ENCODE peak calls at places on chromosomes 7 and 10, in ten cellular contexts. Q is T-helper 2 cell treated with Interferon-gamma antibody and Interleukin-4, amounts not matched to agents 5 μg/mL and 100 μg/mL, for 36 hours; X is germinal center; J is GM12865; A is GM10248; E is amygdala; Y is KBM-7; W is activated B cell treated with CpG ODN at 0.5 μM for 24 hours; N is left cardiac atrium; F is upper lobe of right lung. D is an unnamed sample.

GRCh38 chr7:148402159-148402558 is 188.4 kb upstream of the C7orf33 start:
- DNase-seq in Y (peak; percentile 3), E (no peak), J (no peak), A (no peak), Q (no peak), N (no peak), X (no peak), F (no peak), W (no peak), D (no peak)

GRCh38 chr10:86799188-86799845 is 42.9 kb downstream of the BMPR1A start:
- DNase-seq in E (no peak), N (no peak), A (no peak), Q (no peak), Y (no peak), W (no peak), J (no peak), X (no peak), F (no peak), D (no peak)

GRCh38 chr10:84845628-84846261 is 517.4 kb downstream of the CCSER2 start:
- DNase-seq in A (no peak), X (no peak), E (no peak), Q (no peak), N (no peak), Y (peak; percentile 14), W (no peak), J (peak; percentile 38), F (no peak), D (no peak)

GRCh38 chr7:44466300-44467216 is 23.9 kb downstream of the NUDCD3 start:
- DNase-seq in W (no peak), A (no peak), Y (no peak), E (no peak), F (no peak), N (no peak), X (no peak), Q (no peak), J (no peak), D (peak; percentile 52)

GRCh38 chr10:125460326-125460725 is 222.6 kb downstream of the TEX36 start:
- DNase-seq in X (no peak), Q (no peak), Y (no peak), N (no peak), E (no peak), W (no peak), A (no peak), F (no peak), J (no peak), D (no peak)

GRCh38 chr10:31590023-31590800 is 271.2 kb downstream of the ZEB1 start:
- DNase-seq in F (no peak), N (no peak), Q (no peak), J (no peak), Y (peak; percentile 24), W (no peak), E (no peak), A (no peak), X (no peak), D (no peak)

GRCh38 chr7:129785457-129786178 is 167.1 kb downstream of the UBE2H start:
- DNase-seq in J (no peak), W (no peak), F (no peak), X (no peak), Q (no peak), E (no peak), A (no peak), Y (no peak), N (no peak), D (no peak)

GRCh38 chr7:116505278-116505677 is 5.7 kb downstream of the CAV2 start:
- DNase-seq in J (no peak), W (no peak), X (no peak), E (no peak), N (no peak), F (no peak), Y (no peak), A (no peak), Q (no peak), D (no peak)

GRCh38 chr7:123271231-123271630 is 71.5 kb upstream of the SLC13A1 start:
- DNase-seq in N (no peak), X (no peak), J (no peak), Y (no peak), W (no peak), Q (no peak), E (no peak), A (no peak), F (no peak), D (peak; percentile 30)

GRCh38 chr10:100654835-100655759 is 90.3 kb upstream of the PAX2 start:
- DNase-seq in F (no peak), A (no peak), X (no peak), J (no peak), W (no peak), E (no peak), N (no peak), Y (peak; percentile 44), Q (no peak), D (no peak)

GRCh38 chr7:37942934-37943610 is 22.6 kb downstream of the EPDR1 start:
- DNase-seq in N (peak; percentile 77), F (peak; percentile 68), W (no peak), J (peak; percentile 16), E (no peak), Q (no peak), A (peak; percentile 26), Y (no peak), X (no peak), D (peak; percentile 12)

GRCh38 chr7:30697716-30698460 is 15.6 kb upstream of the CRHR2 start:
- DNase-seq in E (no peak), Q (no peak), F (no peak), X (no peak), Y (no peak), N (no peak), W (no peak), J (no peak), A (no peak), D (peak; percentile 32)

GRCh38 chr10:86362129-86362527 is 4.5 kb downstream of the GRID1 start:
- DNase-seq in W (no peak), X (no peak), E (no peak), F (peak; percentile 29), A (no peak), Y (no peak), J (no peak), N (no peak), Q (no peak), D (no peak)

GRCh38 chr10:114631678-114632417 is 26.2 kb downstream of the ABLIM1 start:
- DNase-seq in A (peak; percentile 47), Y (no peak), E (peak; percentile 17), J (peak; percentile 25), F (peak; percentile 72), N (peak; percentile 53), X (peak; percentile 55), W (peak; percentile 20), Q (peak; percentile 38), D (no peak)

GRCh38 chr7:156759579-156760202 is 119.1 kb downstream of the RNF32 start:
- DNase-seq in X (no peak), N (no peak), F (no peak), Q (no peak), W (no peak), Y (no peak), A (no peak), J (no peak), E (no peak), D (no peak)

GRCh38 chr7:91266931-91267557 is 2.8 kb downstream of the FZD1 start:
- DNase-seq in J (no peak), X (no peak), F (no peak), N (peak; percentile 36), Y (no peak), E (no peak), Q (no peak), A (no peak), W (no peak), D (no peak)

GRCh38 chr10:27100800-27101347 is 580 bp upstream of the ANKRD26 start:
- DNase-seq in Q (peak; percentile 22), J (no peak), N (no peak), A (no peak), Y (no peak), W (no peak), X (no peak), E (no peak), F (no peak), D (no peak)

GRCh38 chr10:20713420-20713819 is 183.7 kb downstream of the NEBL start:
- DNase-seq in W (no peak), J (no peak), Q (no peak), F (no peak), X (no peak), Y (no peak), A (no peak), E (no peak), N (no peak), D (no peak)

GRCh38 chr7:136953386-136953785 is 84.9 kb downstream of the CHRM2 start:
- DNase-seq in A (no peak), Y (no peak), Q (no peak), X (no peak), N (no peak), J (no peak), E (no peak), W (no peak), F (no peak), D (peak; percentile 52)

GRCh38 chr7:106346678-106347217 is 62.0 kb upstream of the NAMPT start:
- DNase-seq in W (no peak), A (peak; percentile 59), F (no peak), X (no peak), J (peak; percentile 93), N (no peak), E (no peak), Y (peak; percentile 89), Q (peak; percentile 80), D (peak; percentile 98)

D was measured in fibroblast of villous mesenchyme.